ENCODE peak calls at places on chromosome 4, in ten cellular contexts. R, X, I, C, E, W, K, M, F and N are unnamed samples.

GRCh38 chr4:88803600-88804096 is 106.0 kb upstream of the NAP1L5 start:
- DNase-seq in R (peak), X (no peak), I (no peak), C (peak), E (peak), W (peak), K (peak), M (peak), F (peak), N (peak)

GRCh38 chr4:185773419-185773818 is 38.6 kb downstream of the SORBS2 start:
- DNase-seq in R (no peak), X (peak), I (peak), C (no peak), E (no peak), W (peak), K (no peak), M (peak), F (no peak), N (no peak)

GRCh38 chr4:159395693-159396092 is 292.8 kb downstream of the RAPGEF2 start:
- DNase-seq in R (no peak), X (no peak), I (no peak), C (no peak), E (no peak), W (no peak), K (peak), M (no peak), F (no peak), N (no peak)

GRCh38 chr4:164977243-164978164 is at the start of gene TRIM61:
- DNase-seq in R (peak), X (no peak), I (peak), C (peak), E (no peak), W (no peak), K (peak), M (peak), F (no peak), N (no peak)

GRCh38 chr4:74559853-74560252 is 114.9 kb downstream of the AREG start:
- DNase-seq in R (no peak), X (no peak), I (no peak), C (no peak), E (no peak), W (no peak), K (no peak), M (no peak), F (no peak), N (no peak)

GRCh38 chr4:48047421-48047844 is 30.9 kb downstream of the NIPAL1 start:
- DNase-seq in R (peak), X (no peak), I (no peak), C (peak), E (peak), W (no peak), K (no peak), M (no peak), F (no peak), N (no peak)

GRCh38 chr4:81069706-81070331 is 39.3 kb downstream of the BMP3 start:
- DNase-seq in R (peak), X (peak), I (peak), C (peak), E (peak), W (peak), K (peak), M (peak), F (peak), N (peak)

GRCh38 chr4:141339386-141339785 is 118.7 kb downstream of the ZNF330 start:
- DNase-seq in R (no peak), X (no peak), I (no peak), C (no peak), E (no peak), W (no peak), K (no peak), M (no peak), F (no peak), N (no peak)

GRCh38 chr4:169583563-169583962 is 28.8 kb downstream of the NEK1 start:
- DNase-seq in R (no peak), X (no peak), I (no peak), C (peak), E (peak), W (no peak), K (peak), M (no peak), F (peak), N (peak)

GRCh38 chr4:74624351-74625151 is 169.8 kb downstream of the BTC start:
- DNase-seq in R (no peak), X (no peak), I (no peak), C (peak), E (peak), W (no peak), K (peak), M (no peak), F (peak), N (peak)

GRCh38 chr4:97950836-97951235 is 192.4 kb downstream of the STPG2 start:
- DNase-seq in R (no peak), X (no peak), I (no peak), C (no peak), E (no peak), W (no peak), K (no peak), M (no peak), F (no peak), N (no peak)

GRCh38 chr4:74529284-74530041 is 84.5 kb downstream of the AREG start:
- DNase-seq in R (no peak), X (no peak), I (no peak), C (no peak), E (no peak), W (no peak), K (no peak), M (no peak), F (no peak), N (no peak)

GRCh38 chr4:145061325-145061920 is 36.6 kb downstream of the ANAPC10 start:
- DNase-seq in R (peak), X (peak), I (peak), C (peak), E (peak), W (no peak), K (peak), M (no peak), F (peak), N (peak)

GRCh38 chr4:10590896-10591295 is 93.7 kb downstream of the CLNK start:
- DNase-seq in R (no peak), X (no peak), I (no peak), C (peak), E (peak), W (no peak), K (peak), M (no peak), F (peak), N (no peak)

GRCh38 chr4:115108850-115109249 is 4.6 kb downstream of the NDST4 start:
- DNase-seq in R (no peak), X (no peak), I (no peak), C (no peak), E (no peak), W (no peak), K (no peak), M (no peak), F (no peak), N (no peak)
- TF ChIP-seq CTCF in R (no peak), X (no peak), I (no peak), C (no peak), E (no peak), W (no peak), K (no peak), M (no peak), F (no peak), N (no peak)

GRCh38 chr4:139453371-139454110 is 380 bp upstream of the RAB33B start:
- DNase-seq in R (peak), X (peak), I (peak), C (peak), E (peak), W (peak), K (peak), M (peak), F (peak), N (peak)
- TF ChIP-seq CTCF in R (peak), X (no peak), I (no peak), C (peak), E (no peak), W (no peak), K (no peak), M (peak), F (peak), N (no peak)

GRCh38 chr4:1092026-1092982 is 21.1 kb downstream of the RNF212 start:
- DNase-seq in R (no peak), X (peak), I (no peak), C (no peak), E (no peak), W (no peak), K (no peak), M (no peak), F (no peak), N (no peak)
- TF ChIP-seq CTCF in R (peak), X (peak), I (peak), C (peak), E (no peak), W (no peak), K (no peak), M (no peak), F (peak), N (no peak)

GRCh38 chr4:83455300-83456183 is at the start of the genes HELQ and MRPS18C:
- DNase-seq in R (peak), X (peak), I (peak), C (peak), E (peak), W (peak), K (peak), M (peak), F (peak), N (peak)
- TF ChIP-seq CTCF in R (no peak), X (peak), I (peak), C (peak), E (peak), W (peak), K (peak), M (no peak), F (peak), N (peak)